ENCODE peak calls at places on chromosomes 1 and 21, in eight cellular contexts. One of them, this sample, is unnamed.

GRCh38 chr1:65971547-65971946 is 178.9 kb downstream of the PDE4B start:
- DNase-seq in fibroblast of lung: no peak
- DNase-seq in HS-27A: no peak
- DNase-seq in brain microvascular endothelial cell: no peak
- DNase-seq in tibial artery: no peak
- DNase-seq in HT1080: no peak
- DNase-seq in MG63: no peak
- DNase-seq in T-helper 9 cell: no peak
- DNase-seq in this sample: no peak

GRCh38 chr1:210800301-210800700 is 333.6 kb downstream of the KCNH1 start:
- DNase-seq in fibroblast of lung: no peak
- DNase-seq in HS-27A: no peak
- DNase-seq in brain microvascular endothelial cell: no peak
- DNase-seq in tibial artery: no peak
- DNase-seq in HT1080: no peak
- DNase-seq in MG63: no peak
- DNase-seq in T-helper 9 cell: no peak
- DNase-seq in this sample: no peak

GRCh38 chr1:87370519-87370918 is 41.8 kb downstream of the LMO4 start:
- DNase-seq in fibroblast of lung: no peak
- DNase-seq in HS-27A: no peak
- DNase-seq in brain microvascular endothelial cell: no peak
- DNase-seq in tibial artery: no peak
- DNase-seq in HT1080: no peak
- DNase-seq in MG63: no peak
- DNase-seq in T-helper 9 cell: no peak
- DNase-seq in this sample: no peak

GRCh38 chr1:147771216-147772125 is 11.1 kb upstream of the GJA5 start:
- DNase-seq in fibroblast of lung: no peak
- DNase-seq in HS-27A: no peak
- DNase-seq in brain microvascular endothelial cell: no peak
- DNase-seq in tibial artery: peak; percentile 71
- DNase-seq in HT1080: peak; percentile 19
- DNase-seq in MG63: peak; percentile 54
- DNase-seq in T-helper 9 cell: no peak
- DNase-seq in this sample: no peak

GRCh38 chr1:201468844-201469644 is at the start of gene PHLDA3:
- DNase-seq in fibroblast of lung: peak; percentile 96
- DNase-seq in HS-27A: no peak
- DNase-seq in brain microvascular endothelial cell: peak; percentile 80
- DNase-seq in tibial artery: peak; percentile 94
- DNase-seq in HT1080: peak; percentile 84
- DNase-seq in MG63: peak; percentile 95
- DNase-seq in T-helper 9 cell: no peak
- DNase-seq in this sample: no peak

GRCh38 chr1:34688358-34688757 is 66.5 kb upstream of the GJB5 start:
- DNase-seq in fibroblast of lung: no peak
- DNase-seq in HS-27A: no peak
- DNase-seq in brain microvascular endothelial cell: no peak
- DNase-seq in tibial artery: no peak
- DNase-seq in HT1080: peak; percentile 36
- DNase-seq in MG63: no peak
- DNase-seq in T-helper 9 cell: no peak
- DNase-seq in this sample: no peak

GRCh38 chr1:173916667-173917066 is 460 bp downstream of the SERPINC1 start:
- DNase-seq in fibroblast of lung: no peak
- DNase-seq in HS-27A: no peak
- DNase-seq in brain microvascular endothelial cell: no peak
- DNase-seq in tibial artery: no peak
- DNase-seq in HT1080: no peak
- DNase-seq in MG63: no peak
- DNase-seq in T-helper 9 cell: no peak
- DNase-seq in this sample: no peak

GRCh38 chr21:45638707-45639106 is 4.8 kb upstream of the PCBP3 start:
- DNase-seq in fibroblast of lung: no peak
- DNase-seq in HS-27A: no peak
- DNase-seq in brain microvascular endothelial cell: no peak
- DNase-seq in tibial artery: no peak
- DNase-seq in HT1080: no peak
- DNase-seq in MG63: no peak
- DNase-seq in T-helper 9 cell: no peak
- DNase-seq in this sample: no peak

GRCh38 chr1:159881930-159882839 is 17.8 kb downstream of the CFAP45 start:
- DNase-seq in fibroblast of lung: peak; percentile 99
- DNase-seq in HS-27A: peak; percentile 89
- DNase-seq in brain microvascular endothelial cell: peak; percentile 95
- DNase-seq in tibial artery: no peak
- DNase-seq in HT1080: peak; percentile 99
- DNase-seq in MG63: peak; percentile 98
- DNase-seq in T-helper 9 cell: peak; percentile 42
- DNase-seq in this sample: no peak

GRCh38 chr1:47814592-47815436 is 182.4 kb downstream of the TRABD2B start:
- DNase-seq in fibroblast of lung: no peak
- DNase-seq in HS-27A: no peak
- DNase-seq in brain microvascular endothelial cell: no peak
- DNase-seq in tibial artery: no peak
- DNase-seq in HT1080: no peak
- DNase-seq in MG63: no peak
- DNase-seq in T-helper 9 cell: no peak
- DNase-seq in this sample: no peak

GRCh38 chr1:168110896-168111545 is 25.7 kb downstream of the GPR161 start:
- DNase-seq in fibroblast of lung: no peak
- DNase-seq in HS-27A: no peak
- DNase-seq in brain microvascular endothelial cell: no peak
- DNase-seq in tibial artery: no peak
- DNase-seq in HT1080: peak; percentile 10
- DNase-seq in MG63: no peak
- DNase-seq in T-helper 9 cell: no peak
- DNase-seq in this sample: no peak

GRCh38 chr1:58861076-58861475 is 77.2 kb upstream of the JUN start:
- DNase-seq in fibroblast of lung: no peak
- DNase-seq in HS-27A: no peak
- DNase-seq in brain microvascular endothelial cell: no peak
- DNase-seq in tibial artery: no peak
- DNase-seq in HT1080: no peak
- DNase-seq in MG63: no peak
- DNase-seq in T-helper 9 cell: no peak
- DNase-seq in this sample: no peak

GRCh38 chr1:39915499-39916129 is 13.9 kb upstream of the MYCL start:
- DNase-seq in fibroblast of lung: no peak
- DNase-seq in HS-27A: no peak
- DNase-seq in brain microvascular endothelial cell: no peak
- DNase-seq in tibial artery: no peak
- DNase-seq in HT1080: no peak
- DNase-seq in MG63: no peak
- DNase-seq in T-helper 9 cell: no peak
- DNase-seq in this sample: no peak

GRCh38 chr1:15525043-15525958 is 1.3 kb upstream of the CASP9 start:
- DNase-seq in fibroblast of lung: peak; percentile 1
- DNase-seq in HS-27A: peak; percentile 93
- DNase-seq in brain microvascular endothelial cell: no peak
- DNase-seq in tibial artery: peak; percentile 99
- DNase-seq in HT1080: peak; percentile 82
- DNase-seq in MG63: peak; percentile 96
- DNase-seq in T-helper 9 cell: no peak
- DNase-seq in this sample: no peak

GRCh38 chr1:245779797-245780529 is 625.2 kb downstream of the KIF26B start:
- DNase-seq in fibroblast of lung: no peak
- DNase-seq in HS-27A: no peak
- DNase-seq in brain microvascular endothelial cell: no peak
- DNase-seq in tibial artery: no peak
- DNase-seq in HT1080: no peak
- DNase-seq in MG63: no peak
- DNase-seq in T-helper 9 cell: no peak
- DNase-seq in this sample: no peak

GRCh38 chr1:183236158-183236725 is 50.2 kb downstream of the LAMC2 start:
- DNase-seq in fibroblast of lung: no peak
- DNase-seq in HS-27A: no peak
- DNase-seq in brain microvascular endothelial cell: no peak
- DNase-seq in tibial artery: no peak
- DNase-seq in HT1080: no peak
- DNase-seq in MG63: no peak
- DNase-seq in T-helper 9 cell: no peak
- DNase-seq in this sample: no peak

GRCh38 chr1:54362881-54363340 is 43.3 kb downstream of the SSBP3 start:
- DNase-seq in fibroblast of lung: no peak
- DNase-seq in HS-27A: no peak
- DNase-seq in brain microvascular endothelial cell: no peak
- DNase-seq in tibial artery: no peak
- DNase-seq in HT1080: no peak
- DNase-seq in MG63: no peak
- DNase-seq in T-helper 9 cell: no peak
- DNase-seq in this sample: no peak

GRCh38 chr1:47819503-47819888 is 177.7 kb downstream of the TRABD2B start:
- DNase-seq in fibroblast of lung: no peak
- DNase-seq in HS-27A: no peak
- DNase-seq in brain microvascular endothelial cell: no peak
- DNase-seq in tibial artery: no peak
- DNase-seq in HT1080: no peak
- DNase-seq in MG63: no peak
- DNase-seq in T-helper 9 cell: no peak
- DNase-seq in this sample: no peak

GRCh38 chr1:76048194-76048593 is 26.4 kb upstream of the ST6GALNAC3 start:
- DNase-seq in fibroblast of lung: no peak
- DNase-seq in HS-27A: no peak
- DNase-seq in brain microvascular endothelial cell: no peak
- DNase-seq in tibial artery: no peak
- DNase-seq in HT1080: no peak
- DNase-seq in MG63: no peak
- DNase-seq in T-helper 9 cell: no peak
- DNase-seq in this sample: no peak

GRCh38 chr21:44800103-44800502 is 1.5 kb downstream of the UBE2G2 start:
- DNase-seq in fibroblast of lung: peak; percentile 38
- DNase-seq in HS-27A: no peak
- DNase-seq in brain microvascular endothelial cell: no peak
- DNase-seq in tibial artery: no peak
- DNase-seq in HT1080: peak; percentile 5
- DNase-seq in MG63: no peak
- DNase-seq in T-helper 9 cell: no peak
- DNase-seq in this sample: no peak

GRCh38 chr1:19768321-19769210 is 31.1 kb downstream of the TMCO4 start:
- DNase-seq in fibroblast of lung: peak; percentile 18
- DNase-seq in HS-27A: no peak
- DNase-seq in brain microvascular endothelial cell: peak; percentile 59
- DNase-seq in tibial artery: no peak
- DNase-seq in HT1080: no peak
- DNase-seq in MG63: no peak
- DNase-seq in T-helper 9 cell: no peak
- DNase-seq in this sample: no peak

GRCh38 chr1:8597455-8597854 is 220.0 kb downstream of the RERE start:
- DNase-seq in fibroblast of lung: peak; percentile 48
- DNase-seq in HS-27A: no peak
- DNase-seq in brain microvascular endothelial cell: peak; percentile 21
- DNase-seq in tibial artery: no peak
- DNase-seq in HT1080: no peak
- DNase-seq in MG63: no peak
- DNase-seq in T-helper 9 cell: no peak
- DNase-seq in this sample: no peak

GRCh38 chr1:238960071-238960470 is 426.3 kb upstream of the CHRM3 start:
- DNase-seq in fibroblast of lung: peak; percentile 94
- DNase-seq in HS-27A: peak; percentile 30
- DNase-seq in brain microvascular endothelial cell: peak; percentile 42
- DNase-seq in tibial artery: no peak
- DNase-seq in HT1080: peak; percentile 86
- DNase-seq in MG63: peak; percentile 75
- DNase-seq in T-helper 9 cell: no peak
- DNase-seq in this sample: no peak

GRCh38 chr1:203700901-203701300 is 64.1 kb upstream of the LAX1 start:
- DNase-seq in fibroblast of lung: no peak
- DNase-seq in HS-27A: no peak
- DNase-seq in brain microvascular endothelial cell: no peak
- DNase-seq in tibial artery: no peak
- DNase-seq in HT1080: no peak
- DNase-seq in MG63: no peak
- DNase-seq in T-helper 9 cell: no peak
- DNase-seq in this sample: no peak

GRCh38 chr1:59223213-59223612 is 73.7 kb upstream of the FGGY start:
- DNase-seq in fibroblast of lung: peak; percentile 19
- DNase-seq in HS-27A: no peak
- DNase-seq in brain microvascular endothelial cell: no peak
- DNase-seq in tibial artery: no peak
- DNase-seq in HT1080: no peak
- DNase-seq in MG63: no peak
- DNase-seq in T-helper 9 cell: no peak
- DNase-seq in this sample: no peak

GRCh38 chr1:187928288-187928687 is 1099.5 kb downstream of the PLA2G4A start:
- DNase-seq in fibroblast of lung: peak; percentile 48
- DNase-seq in HS-27A: no peak
- DNase-seq in brain microvascular endothelial cell: peak; percentile 48
- DNase-seq in tibial artery: no peak
- DNase-seq in HT1080: no peak
- DNase-seq in MG63: no peak
- DNase-seq in T-helper 9 cell: no peak
- DNase-seq in this sample: no peak

GRCh38 chr1:115189814-115190541 is 100.7 kb upstream of the TSPAN2 start:
- DNase-seq in fibroblast of lung: peak; percentile 98
- DNase-seq in HS-27A: peak; percentile 65
- DNase-seq in brain microvascular endothelial cell: peak; percentile 54
- DNase-seq in tibial artery: no peak
- DNase-seq in HT1080: peak; percentile 95
- DNase-seq in MG63: peak; percentile 83
- DNase-seq in T-helper 9 cell: no peak
- DNase-seq in this sample: no peak

GRCh38 chr1:169193191-169193850 is 86.8 kb downstream of the ATP1B1 start:
- DNase-seq in fibroblast of lung: peak; percentile 16
- DNase-seq in HS-27A: no peak
- DNase-seq in brain microvascular endothelial cell: no peak
- DNase-seq in tibial artery: peak; percentile 20
- DNase-seq in HT1080: no peak
- DNase-seq in MG63: no peak
- DNase-seq in T-helper 9 cell: no peak
- DNase-seq in this sample: no peak

GRCh38 chr1:96487404-96487803 is 234.2 kb upstream of the PTBP2 start:
- DNase-seq in fibroblast of lung: peak; percentile 80
- DNase-seq in HS-27A: peak; percentile 48
- DNase-seq in brain microvascular endothelial cell: no peak
- DNase-seq in tibial artery: no peak
- DNase-seq in HT1080: peak; percentile 51
- DNase-seq in MG63: peak; percentile 4
- DNase-seq in T-helper 9 cell: no peak
- DNase-seq in this sample: no peak

GRCh38 chr1:107378602-107379265 is 237.9 kb downstream of the NTNG1 start:
- DNase-seq in fibroblast of lung: peak; percentile 35
- DNase-seq in HS-27A: no peak
- DNase-seq in brain microvascular endothelial cell: no peak
- DNase-seq in tibial artery: no peak
- DNase-seq in HT1080: no peak
- DNase-seq in MG63: no peak
- DNase-seq in T-helper 9 cell: no peak
- DNase-seq in this sample: no peak

GRCh38 chr1:204317170-204317569 is 42.6 kb downstream of the PLEKHA6 start:
- DNase-seq in fibroblast of lung: no peak
- DNase-seq in HS-27A: no peak
- DNase-seq in brain microvascular endothelial cell: no peak
- DNase-seq in tibial artery: no peak
- DNase-seq in HT1080: no peak
- DNase-seq in MG63: no peak
- DNase-seq in T-helper 9 cell: no peak
- DNase-seq in this sample: no peak

GRCh38 chr1:152237093-152237492 is 13.1 kb upstream of the HRNR start:
- DNase-seq in fibroblast of lung: no peak
- DNase-seq in HS-27A: no peak
- DNase-seq in brain microvascular endothelial cell: no peak
- DNase-seq in tibial artery: no peak
- DNase-seq in HT1080: no peak
- DNase-seq in MG63: no peak
- DNase-seq in T-helper 9 cell: no peak
- DNase-seq in this sample: no peak

GRCh38 chr1:33221385-33221758 is 34.9 kb upstream of the ZNF362 start:
- DNase-seq in fibroblast of lung: no peak
- DNase-seq in HS-27A: no peak
- DNase-seq in brain microvascular endothelial cell: no peak
- DNase-seq in tibial artery: no peak
- DNase-seq in HT1080: no peak
- DNase-seq in MG63: no peak
- DNase-seq in T-helper 9 cell: no peak
- DNase-seq in this sample: no peak

GRCh38 chr1:27668808-27669723 is 2.9 kb downstream of the IFI6 start:
- DNase-seq in fibroblast of lung: peak; percentile 32
- DNase-seq in HS-27A: no peak
- DNase-seq in brain microvascular endothelial cell: peak; percentile 61
- DNase-seq in tibial artery: peak; percentile 63
- DNase-seq in HT1080: no peak
- DNase-seq in MG63: peak; percentile 59
- DNase-seq in T-helper 9 cell: peak; percentile 91
- DNase-seq in this sample: peak; percentile 88

This sample was measured in effector memory CD8-positive, alpha-beta T cell.